ENCODE peak calls at places on chromosome 21, in five cellular contexts. G is psoas muscle, W is heart right ventricle, D is gastrocnemius medialis, I is transverse colon. U is an unnamed sample.
A peak's percentile ranks its signal among the peaks of the same experiment; 100 is the strongest.

GRCh38 chr21:38459490-38459889 is 38.8 kb downstream of the ERG start:
- DNase-seq in G (no peak), W (no peak), D (no peak), I (no peak), U (no peak)

GRCh38 chr21:21921410-21922232 is 923.4 kb downstream of the NCAM2 start:
- DNase-seq in G (no peak), W (no peak), D (no peak), I (no peak), U (no peak)

GRCh38 chr21:26550357-26550756 is 22.7 kb downstream of the CYYR1 start:
- DNase-seq in G (no peak), W (no peak), D (no peak), I (no peak), U (no peak)

GRCh38 chr21:38577887-38578286 is 79.6 kb upstream of the ERG start:
- DNase-seq in G (no peak), W (no peak), D (no peak), I (no peak), U (no peak)

GRCh38 chr21:44850905-44851657 is 22.4 kb downstream of the PTTG1IP start:
- DNase-seq in G (peak; percentile 42), W (no peak), D (peak; percentile 48), I (no peak), U (no peak)

GRCh38 chr21:41627428-41627827 is 119.5 kb upstream of the TMPRSS2 start:
- DNase-seq in G (no peak), W (no peak), D (no peak), I (no peak), U (no peak)

GRCh38 chr21:17819878-17820232 is 699 bp upstream of the C21orf91 start:
- DNase-seq in G (no peak), W (no peak), D (no peak), I (no peak), U (no peak)

GRCh38 chr21:38914531-38915385 is 109.0 kb downstream of the ETS2 start:
- DNase-seq in G (no peak), W (no peak), D (no peak), I (peak; percentile 50), U (peak; percentile 22)

GRCh38 chr21:42215942-42216725 is 2.8 kb upstream of the ABCG1 start:
- DNase-seq in G (no peak), W (no peak), D (no peak), I (no peak), U (no peak)

GRCh38 chr21:32520885-32521735 is 64.2 kb downstream of the TCP10L start:
- DNase-seq in G (peak; percentile 88), W (peak; percentile 91), D (peak; percentile 41), I (peak; percentile 63), U (no peak)

GRCh38 chr21:42858957-42859890 is 20.1 kb downstream of the WDR4 start:
- DNase-seq in G (no peak), W (no peak), D (no peak), I (no peak), U (peak; percentile 65)

GRCh38 chr21:30207252-30207579 is 8.7 kb downstream of the CLDN8 start:
- DNase-seq in G (no peak), W (no peak), D (no peak), I (no peak), U (no peak)

GRCh38 chr21:38984568-38984967 is 178.8 kb downstream of the ETS2 start:
- DNase-seq in G (no peak), W (no peak), D (no peak), I (no peak), U (no peak)

GRCh38 chr21:45607021-45607921 is 36.3 kb upstream of the PCBP3 start:
- DNase-seq in G (no peak), W (no peak), D (no peak), I (no peak), U (no peak)

GRCh38 chr21:43195131-43196021 is 26.6 kb downstream of the CRYAA start:
- DNase-seq in G (peak; percentile 68), W (peak; percentile 71), D (peak; percentile 30), I (no peak), U (peak; percentile 61)

GRCh38 chr21:40471103-40471502 is 375.9 kb downstream of the DSCAM start:
- DNase-seq in G (no peak), W (no peak), D (no peak), I (no peak), U (no peak)

GRCh38 chr21:40466893-40467483 is 380.0 kb downstream of the DSCAM start:
- DNase-seq in G (no peak), W (no peak), D (no peak), I (no peak), U (no peak)

DNA sequence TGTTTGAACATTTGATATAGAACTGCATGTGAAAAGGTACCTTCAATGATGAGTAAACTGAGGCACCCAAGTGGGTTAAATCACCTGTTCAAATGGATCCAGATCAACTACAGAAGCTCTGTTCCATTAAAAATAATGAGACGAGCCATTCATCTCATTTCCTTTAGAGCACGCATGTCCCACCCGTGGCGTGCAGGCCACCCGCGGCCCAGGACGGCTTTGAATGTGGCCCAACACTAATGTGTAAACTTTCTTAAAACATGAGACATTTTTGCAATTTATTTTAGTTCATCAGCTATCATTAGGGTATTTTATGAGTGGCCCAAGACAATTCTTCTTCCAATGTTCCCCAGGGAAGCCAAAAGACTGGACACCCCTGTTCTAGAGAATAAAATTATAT is 381.6 kb downstream of the DSCAM start:
- DNase-seq in G (no peak), W (no peak), D (no peak), I (no peak), U (peak; percentile 67)
- H3K9me3 ChIP-seq in G (no peaks in the 10 kb centered on the region), W (no peaks in the 10 kb centered on the region), D (no peaks in the 10 kb centered on the region), I (no peaks in the 10 kb centered on the region), U (no peaks in the 10 kb centered on the region)

DNA sequence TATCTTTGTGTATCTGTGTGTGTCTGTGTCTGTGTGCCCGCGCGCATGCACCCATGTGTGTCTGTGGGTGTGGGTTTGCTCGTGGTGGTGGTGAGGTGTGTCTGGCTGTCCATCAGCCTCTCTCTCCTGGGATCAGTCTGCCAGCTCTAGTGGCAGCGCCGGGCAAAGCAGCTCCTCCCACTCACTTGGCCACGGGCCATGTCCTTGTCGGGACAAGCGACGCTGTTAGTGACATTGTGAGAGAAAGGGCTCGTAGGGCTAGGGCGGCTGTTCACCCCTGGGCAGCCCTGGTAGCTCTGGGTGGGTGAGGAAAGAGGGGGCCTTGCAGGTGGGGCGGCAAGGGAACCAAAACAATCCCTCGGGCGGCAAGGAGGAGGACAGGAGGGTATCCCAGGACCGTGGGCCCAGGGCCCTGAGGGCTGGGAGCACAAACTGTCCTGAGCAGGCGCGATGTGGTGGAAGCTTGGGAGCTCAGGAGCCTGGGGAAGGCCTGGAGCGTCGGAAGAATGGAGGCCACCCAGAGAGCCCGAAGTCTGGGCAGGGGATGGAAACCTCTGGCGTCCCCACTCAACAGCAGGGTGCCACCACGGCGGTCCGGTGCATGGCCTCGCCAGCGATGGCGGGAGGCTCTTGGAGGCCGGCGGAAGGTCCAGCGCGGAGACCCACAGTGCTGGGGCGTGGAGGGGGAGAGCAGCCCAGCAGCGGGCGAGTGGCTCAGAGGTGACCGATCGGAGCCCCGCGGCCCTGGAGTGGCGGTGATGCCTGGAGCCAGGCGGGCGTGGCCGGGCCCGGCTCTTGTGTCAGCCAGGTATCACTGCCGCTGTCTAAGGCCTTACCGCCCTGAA is 140.5 kb downstream of the LIPI start:
- DNase-seq in G (no peak), W (peak; percentile 55), D (no peak), I (no peak), U (no peak)
- H3K9me3 ChIP-seq in G (no peaks in the 10 kb centered on the region), W (peaks cover 31% of the 10 kb centered on the region), D (no peaks in the 10 kb centered on the region), I (no peaks in the 10 kb centered on the region), U (no peaks in the 10 kb centered on the region)

GRCh38 chr21:14942801-14943490 is 121.9 kb downstream of the NRIP1 start:
- DNase-seq in G (no peak), W (no peak), D (no peak), I (no peak), U (no peak)

GRCh38 chr21:14945176-14945575 is 119.6 kb downstream of the NRIP1 start:
- DNase-seq in G (no peak), W (no peak), D (no peak), I (no peak), U (no peak)

GRCh38 chr21:14949603-14950002 is 115.2 kb downstream of the NRIP1 start:
- DNase-seq in G (no peak), W (no peak), D (no peak), I (no peak), U (no peak)

GRCh38 chr21:14947613-14948160 is 117.1 kb downstream of the NRIP1 start:
- DNase-seq in G (no peak), W (no peak), D (no peak), I (no peak), U (no peak)

DNA sequence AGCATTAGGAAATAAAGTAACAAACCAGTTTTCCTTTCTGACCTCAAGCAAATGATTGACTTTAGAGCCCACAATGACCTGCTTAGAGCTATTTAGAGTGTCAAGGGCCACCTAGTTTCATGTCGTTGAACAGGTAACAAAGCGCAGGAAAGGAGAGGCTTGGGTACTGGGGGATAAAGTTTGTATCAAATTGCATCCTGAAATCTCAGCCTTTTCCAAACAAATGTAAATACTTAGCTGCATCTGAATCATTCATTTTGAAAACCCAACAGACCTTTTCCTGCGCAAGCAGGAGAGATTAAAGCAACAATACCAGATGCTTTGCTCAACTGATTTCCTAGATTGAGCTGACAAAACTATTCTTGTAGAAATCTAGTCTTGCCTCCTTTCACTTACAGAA is 121.2 kb downstream of the NRIP1 start:
- DNase-seq in G (no peak), W (no peak), D (no peak), I (no peak), U (no peak)
- H3K9me3 ChIP-seq in G (peaks cover 3% of the 10 kb centered on the region), W (peaks cover 6% of the 10 kb centered on the region), D (no peaks in the 10 kb centered on the region), I (no peaks in the 10 kb centered on the region), U (no peaks in the 10 kb centered on the region)

GRCh38 chr21:9767592-9768375 is 753.6 kb upstream of the TPTE start:
- DNase-seq in G (no peak), W (no peak), D (no peak), I (no peak), U (peak; percentile 83)
- H3K9me3 ChIP-seq in G (no peaks in the 10 kb centered on the region), W (peaks cover 78% of the 10 kb centered on the region), D (no peaks in the 10 kb centered on the region), I (peaks cover 39% of the 10 kb centered on the region), U (peaks cover 5% of the 10 kb centered on the region)

DNA sequence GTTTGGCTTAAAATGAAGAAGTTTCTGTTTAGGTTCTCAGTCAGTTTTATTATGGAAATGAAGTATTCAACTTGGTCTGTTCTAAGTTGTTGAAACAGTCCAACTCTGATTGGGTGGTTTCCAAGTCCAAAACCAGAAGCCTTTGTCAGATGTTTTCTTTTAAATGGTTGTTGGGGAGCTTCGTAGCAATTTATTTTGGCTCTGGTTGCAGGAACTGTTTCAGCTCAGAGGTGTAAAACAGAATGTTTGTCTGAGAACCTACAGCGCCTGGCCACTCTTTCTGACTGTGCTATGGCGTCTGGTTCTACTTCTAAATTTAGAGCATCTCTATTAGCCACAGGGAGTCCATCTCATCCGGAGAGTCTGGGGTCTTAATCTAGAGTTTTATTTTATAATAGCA is 582.6 kb upstream of the TMPRSS15 start:
- DNase-seq in G (no peak), W (no peak), D (no peak), I (no peak), U (no peak)
- H3K9me3 ChIP-seq in G (no peaks in the 10 kb centered on the region), W (peaks cover 36% of the 10 kb centered on the region), D (no peaks in the 10 kb centered on the region), I (no peaks in the 10 kb centered on the region), U (no peaks in the 10 kb centered on the region)

GRCh38 chr21:14075346-14076142 is 135.2 kb downstream of the LIPI start:
- DNase-seq in G (no peak), W (no peak), D (no peak), I (no peak), U (no peak)
- H3K9me3 ChIP-seq in G (no peaks in the 10 kb centered on the region), W (peaks cover 81% of the 10 kb centered on the region), D (no peaks in the 10 kb centered on the region), I (no peaks in the 10 kb centered on the region), U (no peaks in the 10 kb centered on the region)